ENCODE peak calls at places on chromosomes 12 and 14, in five cellular contexts. S is mesenchymal stem cell, Z is BJ, L is Panc1, M is AG09309. A is an unnamed sample.
A peak's percentile ranks its signal among the peaks of the same experiment; 100 is the strongest.

GRCh38 chr12:116697305-116698130 is 40.4 kb downstream of the SPRING1 start:
- DNase-seq in S (no peak), Z (no peak), L (no peak), M (no peak), A (no peak)

GRCh38 chr14:54659365-54659764 is 92.4 kb downstream of the SAMD4A start:
- DNase-seq in S (no peak), Z (no peak), L (no peak), M (no peak), A (no peak)

GRCh38 chr12:49619286-49619685 is 4.1 kb upstream of the PRPF40B start:
- DNase-seq in S (no peak), Z (no peak), L (no peak), M (no peak), A (no peak)

GRCh38 chr12:4041191-4041885 is 168.1 kb upstream of the PARP11 start:
- DNase-seq in S (no peak), Z (no peak), L (no peak), M (no peak), A (no peak)

GRCh38 chr14:100149789-100150611 is 9.4 kb downstream of the DEGS2 start:
- DNase-seq in S (no peak), Z (no peak), L (no peak), M (no peak), A (no peak)

GRCh38 chr14:91904956-91905645 is 37.8 kb upstream of the TC2N start:
- DNase-seq in S (no peak), Z (no peak), L (no peak), M (no peak), A (no peak)

GRCh38 chr14:63578300-63578699 is 35.1 kb upstream of the PPP2R5E start:
- DNase-seq in S (no peak), Z (no peak), L (no peak), M (no peak), A (no peak)

GRCh38 chr14:74973003-74973614 is 17.7 kb upstream of the PGF start:
- DNase-seq in S (no peak), Z (no peak), L (no peak), M (no peak), A (no peak)

GRCh38 chr12:68918960-68919359 is 14.0 kb downstream of the CPM start:
- DNase-seq in S (no peak), Z (no peak), L (no peak), M (no peak), A (no peak)

GRCh38 chr12:42086021-42086420 is 58.7 kb downstream of the GXYLT1 start:
- DNase-seq in S (peak; percentile 15), Z (no peak), L (no peak), M (no peak), A (no peak)

GRCh38 chr12:21941522-21942376 is 523 bp upstream of the ABCC9 start:
- DNase-seq in S (peak; percentile 22), Z (no peak), L (no peak), M (no peak), A (no peak)

GRCh38 chr12:117114784-117115183 is 15.6 kb upstream of the TESC start:
- DNase-seq in S (no peak), Z (no peak), L (no peak), M (no peak), A (no peak)

GRCh38 chr12:3277261-3277943 is 200.2 kb downstream of the TSPAN9 start:
- DNase-seq in S (no peak), Z (no peak), L (no peak), M (no peak), A (no peak)

GRCh38 chr12:124586756-124587155 is 19.3 kb upstream of the NCOR2 start:
- DNase-seq in S (no peak), Z (no peak), L (no peak), M (no peak), A (no peak)

GRCh38 chr12:7155471-7156034 is 25.4 kb downstream of the CLSTN3 start:
- DNase-seq in S (no peak), Z (no peak), L (no peak), M (no peak), A (no peak)

GRCh38 chr12:15532364-15532977 is 210.2 kb downstream of the PTPRO start:
- DNase-seq in S (peak; percentile 69), Z (no peak), L (no peak), M (peak; percentile 68), A (peak; percentile 17)

GRCh38 chr12:124093297-124093696 is 120.3 kb downstream of the ZNF664 start:
- DNase-seq in S (no peak), Z (no peak), L (no peak), M (no peak), A (no peak)

GRCh38 chr12:91871751-91872150 is 273.9 kb downstream of the BTG1 start:
- DNase-seq in S (no peak), Z (no peak), L (no peak), M (no peak), A (no peak)

GRCh38 chr14:92991536-92991935 is 68.6 kb downstream of the CHGA start:
- DNase-seq in S (no peak), Z (no peak), L (no peak), M (no peak), A (no peak)

GRCh38 chr14:71261206-71261605 is 353.9 kb downstream of the PCNX1 start:
- DNase-seq in S (no peak), Z (no peak), L (no peak), M (no peak), A (no peak)

GRCh38 chr14:105089746-105090492 is 24.7 kb upstream of the GPR132 start:
- DNase-seq in S (no peak), Z (no peak), L (no peak), M (no peak), A (no peak)

GRCh38 chr14:105088812-105089745 is 23.8 kb upstream of the GPR132 start:
- DNase-seq in S (peak; percentile 30), Z (no peak), L (no peak), M (no peak), A (no peak)

GRCh38 chr14:105087308-105087962 is 22.2 kb upstream of the GPR132 start:
- DNase-seq in S (peak; percentile 38), Z (no peak), L (no peak), M (no peak), A (no peak)

GRCh38 chr14:105086833-105087307 is 21.6 kb upstream of the GPR132 start:
- DNase-seq in S (peak; percentile 73), Z (no peak), L (no peak), M (no peak), A (peak; percentile 66)

DNA sequence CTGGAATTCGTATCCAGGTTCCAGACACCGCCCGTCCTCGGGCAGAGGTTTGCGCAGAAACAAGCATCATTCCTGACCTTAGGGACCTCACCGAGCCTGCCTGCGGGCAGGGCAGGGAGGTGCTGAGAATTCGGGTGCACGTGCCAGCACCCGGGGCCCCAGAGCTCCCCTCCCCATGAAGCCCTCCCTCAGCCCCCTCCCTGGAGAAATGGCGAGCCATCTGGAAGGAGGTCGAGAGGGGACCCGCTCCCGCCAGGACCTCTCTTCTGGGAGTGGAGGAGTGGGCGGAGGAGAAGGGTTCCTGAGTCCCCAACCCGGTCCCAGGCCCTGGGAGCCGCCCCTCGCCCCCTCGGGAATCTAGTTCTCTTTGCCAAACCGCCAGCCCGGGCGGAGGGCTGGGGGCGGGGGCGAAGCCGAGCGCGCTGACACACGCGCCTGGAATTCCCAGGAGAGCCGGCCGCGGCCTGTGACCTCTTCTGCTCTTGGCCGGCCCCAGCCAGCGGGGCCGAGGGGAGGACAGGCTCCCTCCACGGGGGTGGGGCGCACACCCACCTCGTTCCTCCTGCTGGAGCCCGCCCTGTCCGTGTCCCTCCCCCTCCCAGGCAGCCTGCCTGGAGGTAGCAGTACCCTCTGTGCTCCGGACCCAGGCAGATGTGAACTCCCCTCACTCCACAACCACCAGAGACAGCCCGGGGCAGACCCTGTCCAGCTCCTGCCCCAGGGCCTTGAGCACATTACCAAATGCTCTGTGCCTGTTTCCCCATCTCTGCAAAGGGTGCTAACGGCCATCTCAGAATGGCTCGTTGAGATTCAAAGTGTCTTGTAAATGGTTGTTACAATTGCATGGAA is 23.0 kb upstream of the GPR132 start:
- DNase-seq in S (peak; percentile 82), Z (peak; percentile 39), L (no peak), M (no peak), A (no peak)
- H3K4me3 ChIP-seq in S (peak overlapping the region; percentile 82), Z (peak overlapping the region; percentile 63), L (no peak overlapping the region), M (peak overlapping the region; percentile 28), A (peak overlapping the region; percentile 68)

DNA sequence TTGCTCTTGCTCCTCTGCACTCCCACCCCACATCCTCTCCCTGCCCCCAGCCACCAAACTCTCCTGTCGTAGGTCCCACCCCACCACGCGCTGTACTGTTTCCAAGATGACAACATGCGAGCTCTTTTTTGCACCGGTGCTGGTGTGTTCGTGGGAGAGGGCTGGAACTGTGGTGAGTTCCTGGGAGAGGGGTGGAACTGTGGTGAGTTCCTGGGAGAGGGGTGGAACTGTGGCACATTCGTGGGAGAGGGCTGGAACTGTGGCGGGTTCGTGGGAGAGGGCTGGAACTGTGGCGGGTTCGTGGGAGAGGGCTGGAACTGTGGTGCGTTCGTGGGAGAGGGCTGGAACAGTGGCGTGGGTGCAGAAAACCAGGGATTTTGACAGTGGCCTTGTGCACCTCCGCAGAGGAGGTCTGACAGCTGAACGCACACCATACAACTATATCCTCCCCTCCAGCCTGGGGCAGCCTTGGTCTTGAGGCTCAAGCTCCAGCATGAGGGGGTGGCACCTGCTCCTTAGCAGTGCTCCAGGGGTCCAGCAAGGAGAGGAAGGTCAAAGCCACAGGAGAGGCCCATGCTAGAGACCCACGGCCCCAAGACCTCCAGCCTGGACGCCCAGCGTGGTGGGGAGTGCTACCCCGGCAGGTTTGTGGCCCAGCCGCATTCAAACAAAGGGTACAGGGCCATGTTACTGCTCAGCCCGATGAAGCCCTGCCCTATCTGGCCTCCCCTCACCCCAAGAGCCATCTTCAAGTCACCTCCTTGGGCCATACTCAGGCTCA is 50.1 kb downstream of the ACTN1 start:
- DNase-seq in S (no peak), Z (no peak), L (no peak), M (no peak), A (no peak)
- H3K4me3 ChIP-seq in S (no peak overlapping the region), Z (no peak overlapping the region), L (no peak overlapping the region), M (no peak overlapping the region), A (no peak overlapping the region)

GRCh38 chr14:104169765-104170113 is 31.4 kb downstream of the KIF26A start:
- DNase-seq in S (no peak), Z (no peak), L (no peak), M (no peak), A (no peak)

GRCh38 chr14:104172880-104173279 is 34.5 kb downstream of the KIF26A start:
- DNase-seq in S (no peak), Z (no peak), L (no peak), M (no peak), A (no peak)

GRCh38 chr14:104172349-104172748 is 34.0 kb downstream of the KIF26A start:
- DNase-seq in S (no peak), Z (no peak), L (no peak), M (no peak), A (no peak)

GRCh38 chr14:104171948-104172347 is 33.6 kb downstream of the KIF26A start:
- DNase-seq in S (no peak), Z (no peak), L (no peak), M (no peak), A (no peak)

DNA sequence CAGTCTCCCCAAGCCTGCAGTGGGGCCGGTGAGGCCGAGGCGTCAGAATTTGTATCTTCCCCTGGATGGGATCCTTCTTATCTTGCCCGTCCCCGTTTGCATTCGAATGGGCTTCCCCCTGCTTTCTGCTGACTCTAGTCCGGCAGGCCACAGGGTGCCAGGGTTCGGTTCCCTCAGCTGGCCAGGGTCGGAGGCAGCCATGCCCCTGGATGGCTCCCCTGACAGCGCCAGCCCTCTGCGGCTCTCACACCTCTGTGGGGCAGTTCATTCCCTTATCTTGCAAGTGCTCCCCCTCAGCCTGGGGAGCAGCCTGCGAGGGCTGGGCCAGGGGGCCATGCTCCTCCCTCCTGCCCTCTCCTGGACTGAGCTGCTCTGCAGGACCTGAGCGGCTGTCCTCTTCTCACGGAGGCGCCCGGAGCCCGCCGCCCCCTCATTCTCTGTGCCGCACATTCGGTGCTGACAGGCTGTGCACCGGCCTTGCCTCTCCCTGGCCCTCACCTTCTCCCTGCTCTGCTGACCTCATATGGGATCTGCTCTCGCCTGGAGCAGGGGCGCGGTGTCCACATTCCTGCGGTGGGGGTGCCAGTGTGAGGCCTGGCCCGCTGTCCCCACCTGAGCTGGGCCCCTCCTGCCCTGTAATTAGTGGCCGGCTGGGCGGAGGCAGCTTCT is 32.8 kb downstream of the KIF26A start:
- DNase-seq in S (no peak), Z (no peak), L (no peak), M (no peak), A (no peak)
- H3K4me3 ChIP-seq in S (no peak overlapping the region), Z (no peak overlapping the region), L (no peak overlapping the region), M (no peak overlapping the region), A (no peak overlapping the region)

GRCh38 chr12:570949-571794 is 92.1 kb downstream of the NINJ2 start:
- DNase-seq in S (peak; percentile 85), Z (no peak), L (peak; percentile 59), M (peak; percentile 60), A (no peak)
- H3K4me3 ChIP-seq in S (peak overlapping the region; percentile 81), Z (peak overlapping the region; percentile 59), L (peak overlapping the region; percentile 53), M (peak overlapping the region; percentile 79), A (no peak overlapping the region)

A was measured in effector memory CD4-positive, alpha-beta T cell.